ENCODE peak calls at places on chromosomes 4 and X, in seven cellular contexts. R is spleen, J is H1, I is vagina, N is prostate gland, S is transverse colon, C is K562. M is an unnamed sample.

GRCh38 chr4:15457401-15458201 is 12.1 kb upstream of the CC2D2A start:
- DNase-seq in N (no peak), J (no peak), R (no peak), I (no peak), S (no peak), C (peak), M (no peak)

GRCh38 chr4:134544303-134544761 is 342.7 kb upstream of the PABPC4L start:
- DNase-seq in S (peak), N (peak), I (no peak), J (no peak), C (no peak), R (no peak), M (no peak)

GRCh38 chr4:162408309-162408708 is 244.5 kb upstream of the FSTL5 start:
- DNase-seq in N (no peak), R (no peak), I (no peak), S (peak), C (no peak), J (no peak), M (peak)

GRCh38 chr4:36054750-36055467 is 189.4 kb downstream of the ARAP2 start:
- DNase-seq in C (no peak), J (no peak), S (no peak), I (no peak), N (no peak), R (no peak), M (no peak)

GRCh38 chr4:168496834-168497233 is at the start of gene PALLD:
- DNase-seq in J (no peak), C (no peak), S (no peak), N (no peak), R (no peak), I (no peak), M (no peak)

GRCh38 chrX:93420635-93421034 is 252.7 kb downstream of the NAP1L3 start:
- DNase-seq in I (no peak), C (no peak), R (no peak), N (no peak), J (no peak), S (no peak), M (no peak)

GRCh38 chrX:41982966-41983365 is 59.6 kb upstream of the CASK start:
- DNase-seq in S (no peak), J (no peak), N (no peak), I (no peak), C (no peak), R (no peak), M (no peak)

GRCh38 chr4:111404673-111405072 is 740.6 kb upstream of the FAM241A start:
- DNase-seq in C (no peak), I (no peak), J (no peak), N (no peak), R (no peak), S (no peak), M (no peak)

GRCh38 chr4:174398728-174399127 is 115.0 kb downstream of the CEP44 start:
- DNase-seq in I (no peak), N (no peak), C (no peak), J (no peak), S (no peak), R (no peak), M (no peak)

GRCh38 chr4:109999513-109999912 is 86.8 kb downstream of the EGF start:
- DNase-seq in I (no peak), R (no peak), S (no peak), C (no peak), N (no peak), J (no peak), M (no peak)

GRCh38 chr4:87017580-87018061 is 82.8 kb downstream of the AFF1 start:
- DNase-seq in R (no peak), J (no peak), S (no peak), N (no peak), C (peak), I (no peak), M (no peak)

GRCh38 chrX:129239371-129239770 is 283.9 kb downstream of the SMARCA1 start:
- DNase-seq in C (no peak), R (no peak), J (no peak), I (no peak), S (no peak), N (no peak), M (no peak)

GRCh38 chr4:140427919-140428471 is 547 bp upstream of the CLGN start:
- DNase-seq in R (no peak), I (no peak), J (no peak), N (no peak), S (no peak), C (no peak), M (no peak)
- H3K4me3 ChIP-seq in R (peak), I (peak), J (peak), N (peak), S (peak), C (peak), M (peak)

DNA sequence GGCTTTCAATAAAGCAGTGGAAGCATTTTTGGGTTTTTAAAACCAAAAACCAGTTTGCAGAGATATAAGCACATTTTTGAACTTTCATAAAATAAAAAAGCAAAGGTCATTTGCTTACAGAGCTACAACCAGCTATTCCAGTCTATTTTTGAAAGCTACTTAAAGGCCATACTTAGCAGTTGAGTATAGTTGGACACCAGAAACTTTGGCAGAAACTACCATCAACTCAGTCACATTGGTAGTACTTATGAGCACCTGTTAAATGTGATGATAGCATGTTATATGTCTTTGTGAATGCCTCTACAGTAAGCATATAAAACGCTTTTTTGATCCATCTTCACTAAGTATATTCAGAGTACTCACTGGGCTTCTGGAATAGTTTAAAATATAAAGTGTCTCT is 104.1 kb downstream of the IQCM start:
- DNase-seq in R (no peak), N (no peak), C (no peak), S (no peak), I (no peak), J (no peak), M (no peak)
- TF ChIP-seq POLR2AphosphoS5 in R (no peak), N (no peak), C (no peak), S (no peak), I (no peak), J (no peak), M (no peak)

GRCh38 chr4:1152284-1152683 is 20.1 kb downstream of the SPON2 start:
- DNase-seq in S (no peak), J (no peak), I (no peak), N (no peak), C (no peak), R (no peak), M (no peak)
- TF ChIP-seq POLR2A in S (no peak), J (no peak), I (no peak), N (no peak), C (no peak), R (no peak), M (no peak)

GRCh38 chr4:78553526-78554060 is 2.0 kb downstream of the ANXA3 start:
- DNase-seq in S (no peak), J (no peak), R (no peak), I (no peak), N (no peak), C (no peak), M (no peak)
- H3K4me3 ChIP-seq in S (no peak), J (no peak), R (no peak), I (no peak), N (no peak), C (no peak), M (peak)

GRCh38 chr4:118936406-118936805 is 47.8 kb downstream of the SYNPO2 start:
- DNase-seq in C (no peak), R (no peak), S (no peak), J (no peak), I (no peak), N (no peak), M (no peak)

GRCh38 chr4:118941799-118942198 is 53.1 kb downstream of the SYNPO2 start:
- DNase-seq in I (no peak), C (no peak), J (no peak), N (no peak), S (no peak), R (no peak), M (no peak)

GRCh38 chr4:118942465-118942864 is 53.8 kb downstream of the SYNPO2 start:
- DNase-seq in N (peak), I (no peak), C (no peak), S (no peak), R (no peak), J (no peak), M (no peak)

GRCh38 chr4:118941149-118941548 is 52.5 kb downstream of the SYNPO2 start:
- DNase-seq in S (peak), I (no peak), N (peak), C (no peak), J (no peak), R (no peak), M (no peak)

GRCh38 chr4:118939169-118939779 is 50.6 kb downstream of the SYNPO2 start:
- DNase-seq in C (no peak), J (no peak), N (no peak), R (no peak), S (no peak), I (no peak), M (no peak)
- TF ChIP-seq POLR2AphosphoS5 in C (no peak), J (no peak), N (peak), R (no peak), S (no peak), I (no peak), M (no peak)

M was measured in stomach.